ENCODE peak calls at places on chromosomes 4 and X, in five cellular contexts. G is Caco-2, K is trophoblast cell, V is bronchial epithelial cell, L is AG04450. T is an unnamed sample.

GRCh38 chrX:44245730-44246129 is 97.7 kb downstream of the EFHC2 start:
- DNase-seq in G (no peak), K (no peak), V (no peak), L (no peak), T (no peak)

GRCh38 chrX:129577877-129578276 is 37.8 kb downstream of the OCRL start:
- DNase-seq in G (no peak), K (no peak), V (no peak), L (no peak), T (no peak)

GRCh38 chr4:110631582-110632505 is 9.0 kb upstream of the PITX2 start:
- DNase-seq in G (no peak), K (peak), V (peak), L (peak), T (no peak)

GRCh38 chrX:154821523-154821922 is 12.9 kb downstream of the SMIM9 start:
- DNase-seq in G (no peak), K (no peak), V (no peak), L (no peak), T (no peak)

GRCh38 chrX:31819455-31819854 is 747.6 kb upstream of the FTHL17 start:
- DNase-seq in G (no peak), K (no peak), V (no peak), L (no peak), T (no peak)

GRCh38 chrX:46376246-46376885 is 168.9 kb downstream of the ZNF674 start:
- DNase-seq in G (peak), K (peak), V (peak), L (peak), T (no peak)

GRCh38 chrX:74349387-74349786 is 45.4 kb downstream of the ZCCHC13 start:
- DNase-seq in G (no peak), K (peak), V (peak), L (peak), T (no peak)

GRCh38 chr4:110854021-110854678 is 231.3 kb upstream of the PITX2 start:
- DNase-seq in G (peak), K (peak), V (peak), L (peak), T (no peak)

GRCh38 chr4:26083987-26084386 is 170.0 kb downstream of the SMIM20 start:
- DNase-seq in G (no peak), K (peak), V (peak), L (peak), T (no peak)

GRCh38 chr4:183035726-183036415 is 63.2 kb upstream of the WWC2 start:
- DNase-seq in G (no peak), K (no peak), V (no peak), L (no peak), T (no peak)

GRCh38 chr4:98746530-98746929 is 88.1 kb upstream of the TSPAN5 start:
- DNase-seq in G (no peak), K (no peak), V (no peak), L (no peak), T (no peak)

GRCh38 chrX:44873415-44874270 is 655 bp downstream of the KDM6A start:
- DNase-seq in G (peak), K (no peak), V (no peak), L (no peak), T (peak)

GRCh38 chrX:38959736-38960534 is 158.7 kb downstream of the MID1IP1 start:
- DNase-seq in G (no peak), K (no peak), V (no peak), L (no peak), T (no peak)

GRCh38 chrX:103431316-103431715 is 55.0 kb downstream of the BEX3 start:
- DNase-seq in G (no peak), K (no peak), V (peak), L (peak), T (no peak)

GRCh38 chrX:67568769-67569168 is 24.9 kb downstream of the AR start:
- DNase-seq in G (peak), K (no peak), V (no peak), L (no peak), T (no peak)

GRCh38 chr4:31104033-31104432 is 383.9 kb downstream of the PCDH7 start:
- DNase-seq in G (no peak), K (no peak), V (no peak), L (no peak), T (no peak)

GRCh38 chr4:126047114-126047513 is 732.4 kb downstream of the FAT4 start:
- DNase-seq in G (no peak), K (no peak), V (no peak), L (no peak), T (no peak)

GRCh38 chr4:139825523-139826014 is 159.9 kb downstream of the MGST2 start:
- DNase-seq in G (no peak), K (no peak), V (no peak), L (no peak), T (no peak)

GRCh38 chr4:145804134-145804533 is 124.2 kb downstream of the C4orf51 start:
- DNase-seq in G (no peak), K (peak), V (peak), L (peak), T (no peak)

GRCh38 chrX:9626379-9626778 is 139.3 kb downstream of the GPR143 start:
- DNase-seq in G (no peak), K (no peak), V (no peak), L (no peak), T (no peak)

GRCh38 chr4:102036016-102036415 is 245.5 kb downstream of the BANK1 start:
- DNase-seq in G (no peak), K (no peak), V (no peak), L (no peak), T (no peak)

GRCh38 chr4:9765091-9765490 is 16.3 kb upstream of the DRD5 start:
- DNase-seq in G (peak), K (no peak), V (peak), L (no peak), T (no peak)

GRCh38 chrX:65516756-65517155 is 17.8 kb downstream of the LAS1L start:
- DNase-seq in G (no peak), K (no peak), V (no peak), L (no peak), T (no peak)

DNA sequence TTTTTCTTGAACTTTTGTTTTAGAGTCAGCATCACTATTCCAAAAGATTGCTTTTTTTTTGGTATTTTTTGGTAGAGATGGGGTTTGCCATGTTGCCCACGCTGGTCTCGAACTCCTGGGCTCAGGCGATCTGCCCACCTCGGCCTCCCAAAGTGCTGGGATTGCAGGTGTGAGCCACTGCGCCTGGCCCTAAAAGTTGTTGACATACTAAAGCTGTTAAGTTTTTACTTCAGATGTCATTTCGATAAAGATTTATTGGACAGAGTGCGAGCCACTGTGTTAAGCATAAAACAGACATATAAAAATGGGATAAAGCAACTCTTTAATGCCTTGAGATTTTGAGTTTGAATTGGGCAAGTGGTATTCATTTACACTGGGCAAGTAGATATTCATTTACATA is 28.3 kb downstream of the USO1 start:
- DNase-seq in G (no peak), K (no peak), V (no peak), L (no peak), T (no peak)
- H3K4me3 ChIP-seq in G (no peak), K (no peak), V (no peak), L (no peak), T (no peak)

DNA sequence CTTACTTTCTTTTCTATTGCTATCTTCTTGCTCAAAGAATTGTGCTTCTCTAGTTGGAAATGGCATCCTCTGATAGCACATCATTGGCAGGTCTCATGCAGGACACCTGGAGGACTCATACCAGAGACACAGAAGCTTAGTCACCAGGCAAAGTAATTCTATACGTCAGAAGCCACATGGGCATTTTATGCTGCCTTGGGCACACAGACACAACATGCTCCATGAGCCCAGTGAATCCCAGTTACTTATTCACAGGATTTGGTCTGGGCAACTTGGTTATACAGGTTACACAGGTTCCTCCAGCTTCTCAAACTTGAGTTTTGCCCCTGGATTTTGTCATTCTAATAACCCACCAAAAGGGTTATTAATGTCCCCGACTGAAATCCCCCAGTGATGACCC is 7.1 kb downstream of the RASSF6 start:
- DNase-seq in G (no peak), K (peak), V (peak), L (no peak), T (no peak)
- H3K4me3 ChIP-seq in G (no peak), K (no peak), V (no peak), L (no peak), T (no peak)

DNA sequence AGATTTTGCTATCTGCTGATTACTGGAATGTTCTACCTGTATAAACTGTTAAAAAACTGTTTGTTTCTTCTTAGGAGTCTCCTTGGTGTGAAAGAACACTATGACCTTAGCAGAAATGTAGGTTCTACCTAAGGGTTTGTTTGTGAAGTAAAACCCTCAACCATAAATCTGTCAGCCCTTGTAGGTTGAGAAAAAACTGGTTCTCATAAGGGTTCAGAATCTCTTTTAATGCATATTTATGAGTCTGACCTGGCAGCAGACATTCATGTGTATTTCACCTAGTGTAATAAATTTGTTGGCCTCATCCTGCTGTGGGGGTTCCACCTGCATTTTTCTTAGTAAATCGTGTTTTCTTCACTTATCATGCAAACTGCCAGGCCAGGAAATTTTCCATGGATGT is 42.5 kb downstream of the KLHL13 start:
- DNase-seq in G (no peak), K (no peak), V (no peak), L (no peak), T (no peak)
- H3K4me3 ChIP-seq in G (no peak), K (no peak), V (no peak), L (no peak), T (no peak)

DNA sequence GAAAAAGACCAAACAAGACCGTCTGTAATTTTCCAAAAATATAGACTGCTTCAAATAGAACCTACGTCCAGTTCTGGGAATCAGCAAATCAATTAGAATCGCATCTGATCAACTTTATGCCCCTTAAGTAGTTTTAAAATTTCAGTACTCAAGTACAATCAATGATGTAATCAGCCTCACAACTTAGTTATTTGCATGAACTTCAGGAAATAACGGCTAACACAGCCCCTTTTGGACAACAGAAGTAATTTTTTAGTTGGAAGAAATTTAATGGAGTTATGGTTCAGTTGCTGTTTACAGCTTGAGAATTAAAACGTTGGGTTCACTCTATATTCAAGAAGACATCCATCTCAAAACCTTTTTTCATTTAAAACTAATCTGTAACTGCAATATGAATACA is 1.1 kb downstream of the TAPT1 start:
- DNase-seq in G (no peak), K (no peak), V (peak), L (no peak), T (no peak)
- H3K4me3 ChIP-seq in G (peak), K (no peak), V (peak), L (peak), T (peak)

GRCh38 chr4:152094851-152095700 is 334.3 kb upstream of the GATB start:
- DNase-seq in G (no peak), K (peak), V (peak), L (peak), T (no peak)
- H3K4me3 ChIP-seq in G (no peak), K (no peak), V (no peak), L (no peak), T (no peak)

DNA sequence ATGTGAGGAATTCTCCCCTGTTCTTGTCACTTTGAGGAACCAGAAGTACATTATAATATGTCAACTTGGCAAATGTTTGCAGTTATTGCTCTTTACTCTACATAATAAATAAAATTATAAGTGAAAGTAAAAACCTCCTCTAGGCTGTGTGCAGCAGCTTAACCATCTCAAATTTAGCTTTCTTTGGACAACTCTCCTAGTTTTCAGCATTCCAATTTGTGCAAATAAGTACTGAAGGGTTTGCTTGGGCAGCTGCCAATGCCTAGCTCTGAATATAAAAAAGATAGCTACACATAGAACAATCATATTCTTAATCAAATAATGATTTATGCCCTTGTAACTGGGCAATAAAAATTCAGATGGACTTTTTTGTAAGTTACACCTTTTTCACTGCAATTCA is 82.5 kb downstream of the GASK1B start:
- DNase-seq in G (no peak), K (no peak), V (no peak), L (no peak), T (no peak)
- H3K4me3 ChIP-seq in G (no peak), K (no peak), V (peak), L (no peak), T (peak)

T was measured in thoracic aorta.